ENCODE peak calls at places on chromosomes 3 and 15, in four cellular contexts. V is GM12878, G is A549, S is SK-N-SH. N is an unnamed sample.

GRCh38 chr15:85563328-85563727 is 182.9 kb downstream of the AKAP13 start:
- DNase-seq in S (no peak), V (no peak), G (peak; percentile 65), N (peak; percentile 36)

GRCh38 chr3:4322635-4323034 is 19.5 kb downstream of the SETMAR start:
- DNase-seq in G (peak; percentile 23), V (no peak), S (no peak), N (peak; percentile 27)

GRCh38 chr3:135752851-135753250 is 212.7 kb upstream of the PPP2R3A start:
- DNase-seq in V (no peak), G (no peak), S (no peak), N (peak; percentile 3)

GRCh38 chr15:90126022-90126421 is 23.8 kb upstream of the IDH2 start:
- DNase-seq in V (no peak), G (peak; percentile 39), S (no peak), N (peak; percentile 59)

GRCh38 chr3:71317749-71318458 is 265.6 kb downstream of the FOXP1 start:
- DNase-seq in V (no peak), G (no peak), S (no peak), N (peak; percentile 32)

GRCh38 chr3:179268400-179269051 is 17.6 kb upstream of the KCNMB3 start:
- DNase-seq in S (no peak), G (no peak), V (no peak), N (no peak)

GRCh38 chr3:193040836-193041672 is 123.4 kb upstream of the MB21D2 start:
- DNase-seq in G (peak; percentile 55), V (peak; percentile 5), S (peak; percentile 48), N (peak; percentile 24)

GRCh38 chr3:111715911-111716523 is 120.9 kb upstream of the ZBED2 start:
- DNase-seq in V (no peak), G (peak; percentile 61), S (peak; percentile 53), N (peak; percentile 47)

GRCh38 chr15:90681480-90681879 is 35.7 kb upstream of the BLM start:
- DNase-seq in G (no peak), S (no peak), V (no peak), N (no peak)

GRCh38 chr3:28980631-28981030 is 300.2 kb upstream of the RBMS3 start:
- DNase-seq in V (no peak), G (no peak), S (no peak), N (no peak)

GRCh38 chr3:8990266-8991215 is 27.3 kb upstream of the RAD18 start:
- DNase-seq in V (no peak), G (no peak), S (no peak), N (no peak)

GRCh38 chr3:170062068-170062467 is 24.3 kb downstream of the GPR160 start:
- DNase-seq in V (no peak), G (no peak), S (no peak), N (no peak)

GRCh38 chr3:115403791-115404190 is 219.5 kb upstream of the GAP43 start:
- DNase-seq in G (no peak), V (no peak), S (no peak), N (no peak)

GRCh38 chr15:79121571-79121970 is 31.0 kb upstream of the RASGRF1 start:
- DNase-seq in V (no peak), S (no peak), G (no peak), N (no peak)

GRCh38 chr3:143327388-143327787 is 207.8 kb downstream of the CHST2 start:
- DNase-seq in S (no peak), G (no peak), V (no peak), N (no peak)

GRCh38 chr3:144760831-144761230 is 789.2 kb downstream of the DIPK2A start:
- DNase-seq in G (no peak), V (no peak), S (no peak), N (no peak)

GRCh38 chr3:115401298-115401697 is 222.0 kb upstream of the GAP43 start:
- DNase-seq in G (peak; percentile 23), V (no peak), S (no peak), N (no peak)

GRCh38 chr3:71850654-71851053 is 65.7 kb upstream of the PROK2 start:
- DNase-seq in S (no peak), G (no peak), V (no peak), N (no peak)

GRCh38 chr3:188455748-188456147 is 301.8 kb downstream of the LPP start:
- DNase-seq in S (no peak), G (no peak), V (no peak), N (no peak)

GRCh38 chr15:27327467-27328045 is 356.6 kb downstream of the GABRG3 start:
- DNase-seq in G (no peak), V (no peak), S (no peak), N (no peak)

GRCh38 chr3:173066044-173066679 is 74.9 kb downstream of the SPATA16 start:
- DNase-seq in S (peak; percentile 33), V (no peak), G (no peak), N (no peak)

GRCh38 chr15:91855684-91856553 is 2.4 kb downstream of the SLCO3A1 start:
- DNase-seq in G (peak; percentile 64), V (peak; percentile 33), S (peak; percentile 45), N (peak; percentile 3)

GRCh38 chr3:148214695-148215094 is 483.0 kb upstream of the AGTR1 start:
- DNase-seq in S (no peak), V (no peak), G (no peak), N (no peak)

GRCh38 chr3:131174752-131175151 is 148.1 kb downstream of the NEK11 start:
- DNase-seq in S (no peak), G (no peak), V (peak; percentile 27), N (no peak)

DNA sequence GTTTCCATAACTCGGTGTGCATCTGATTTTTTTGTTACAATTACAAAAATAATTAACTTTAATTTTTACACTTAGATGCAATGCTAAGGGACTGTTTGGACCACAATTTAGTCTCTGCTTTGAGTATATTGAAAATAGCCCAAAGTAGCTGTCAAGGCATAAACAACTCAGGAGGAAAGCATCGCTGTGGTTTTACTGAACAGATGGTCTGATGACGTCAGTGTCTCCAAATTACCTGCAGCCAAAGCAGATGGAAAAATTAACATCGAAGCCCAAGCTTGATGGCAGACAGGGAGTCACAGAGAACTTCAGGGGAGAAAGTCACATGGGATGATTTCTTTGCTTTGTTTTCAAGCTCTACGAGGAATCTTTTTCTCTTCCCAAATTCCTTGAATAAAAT is 83.1 kb upstream of the PLCL2 start:
- DNase-seq in G (no peak), S (peak; percentile 13), V (no peak), N (no peak)
- TF ChIP-seq PBX3 in G (no peak), S (no peak), V (no peak), N (no peak)

DNA sequence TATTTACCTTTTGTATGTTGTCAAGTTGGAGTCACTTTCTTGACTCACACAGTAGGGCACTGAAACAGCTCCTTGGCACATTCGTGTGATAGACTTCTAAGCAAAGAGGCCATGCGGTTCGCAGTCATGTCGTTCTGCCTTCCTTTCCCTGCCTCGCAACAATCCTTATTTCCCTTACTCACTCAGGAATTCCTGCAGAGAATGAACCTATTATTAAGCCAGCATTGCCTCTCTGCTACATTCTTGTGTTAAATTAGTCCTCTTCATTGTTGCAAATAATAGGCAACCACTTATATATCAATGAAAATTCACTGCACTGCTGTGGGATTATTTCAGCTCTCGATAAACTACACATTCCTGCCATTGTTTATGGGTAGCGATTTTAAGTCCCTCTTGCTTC is 130.1 kb upstream of the GBE1 start:
- DNase-seq in V (no peak), S (no peak), G (no peak), N (no peak)
- TF ChIP-seq PBX3 in V (no peak), S (no peak), G (no peak), N (no peak)

GRCh38 chr3:50472958-50473357 is 30.5 kb downstream of the CACNA2D2 start:
- DNase-seq in V (no peak), G (no peak), S (no peak), N (no peak)
- TF ChIP-seq PBX3 in V (no peak), G (no peak), S (no peak), N (no peak)

GRCh38 chr3:63635186-63635585 is 17.3 kb upstream of the SNTN start:
- DNase-seq in S (no peak), G (no peak), V (no peak), N (no peak)

GRCh38 chr3:63631670-63632069 is 20.8 kb upstream of the SNTN start:
- DNase-seq in V (no peak), G (no peak), S (no peak), N (no peak)
- TF ChIP-seq PBX3 in V (no peak), G (no peak), S (no peak), N (no peak)

GRCh38 chr3:180910823-180911222 is 1.6 kb upstream of the FXR1 start:
- DNase-seq in S (no peak), G (no peak), V (no peak), N (peak; percentile 18)
- TF ChIP-seq PBX3 in S (no peak), G (no peak), V (no peak), N (no peak)

GRCh38 chr15:75760689-75761435 is 48.2 kb upstream of the CSPG4 start:
- DNase-seq in G (no peak), V (no peak), S (no peak), N (no peak)

GRCh38 chr15:75758071-75758872 is 45.6 kb upstream of the CSPG4 start:
- DNase-seq in G (peak; percentile 94), V (peak; percentile 38), S (peak; percentile 89), N (peak; percentile 77)

GRCh38 chr15:75761446-75762356 is 49.1 kb upstream of the CSPG4 start:
- DNase-seq in G (no peak), S (no peak), V (no peak), N (no peak)

GRCh38 chr15:75763137-75763611 is 50.5 kb upstream of the CSPG4 start:
- DNase-seq in S (no peak), V (no peak), G (no peak), N (no peak)
- TF ChIP-seq PBX3 in S (no peak), V (no peak), G (no peak), N (no peak)

GRCh38 chr15:47743385-47743784 is 26.1 kb downstream of the SEMA6D start:
- DNase-seq in S (no peak), V (no peak), G (no peak), N (no peak)
- TF ChIP-seq PBX3 in S (no peak), V (no peak), G (no peak), N (no peak)

GRCh38 chr3:100047455-100048141 is 66.7 kb downstream of the FILIP1L start:
- DNase-seq in V (peak; percentile 77), S (no peak), G (peak; percentile 65), N (peak; percentile 86)
- TF ChIP-seq PBX3 in V (peak; percentile 74), S (peak; percentile 89), G (no peak), N (no peak)